ENCODE peak calls at places on chromosomes 6 and 20, in four cellular contexts. M is AG04450, K is Karpas-422, I is ovary. P is an unnamed sample.

GRCh38 chr20:58783515-58783914 is 67.2 kb downstream of the GNAS-AS1 start:
- DNase-seq in I (no peak), M (no peak), K (no peak), P (no peak)

GRCh38 chr6:132244744-132245143 is 156.5 kb downstream of the MOXD1 start:
- DNase-seq in M (no peak), K (no peak), I (no peak), P (no peak)

GRCh38 chr20:41149679-41150131 is 12.4 kb downstream of the PLCG1 start:
- DNase-seq in I (no peak), M (no peak), K (no peak), P (no peak)

GRCh38 chr6:166417285-166417691 is 34.5 kb upstream of the MPC1 start:
- DNase-seq in K (no peak), I (no peak), M (no peak), P (no peak)

GRCh38 chr6:130513770-130514169 is 148.0 kb downstream of the TMEM200A start:
- DNase-seq in K (no peak), M (no peak), I (no peak), P (peak)

GRCh38 chr6:41634657-41635056 is 3.6 kb upstream of the MDFI start:
- DNase-seq in I (no peak), M (no peak), K (no peak), P (peak)

GRCh38 chr20:54692168-54692887 is 216.9 kb downstream of the DOK5 start:
- DNase-seq in I (no peak), K (no peak), M (no peak), P (no peak)

GRCh38 chr6:112781236-112781635 is 434.1 kb downstream of the RFPL4B start:
- DNase-seq in M (no peak), I (no peak), K (no peak), P (no peak)

GRCh38 chr20:40728470-40728869 is 39.4 kb upstream of the MAFB start:
- DNase-seq in I (no peak), M (no peak), K (peak), P (no peak)

GRCh38 chr6:64224819-64225218 is 589.2 kb downstream of the PHF3 start:
- DNase-seq in K (no peak), M (no peak), I (no peak), P (no peak)

GRCh38 chr20:46312945-46313861 is 4.9 kb upstream of the CDH22 start:
- DNase-seq in K (no peak), I (no peak), M (no peak), P (no peak)

GRCh38 chr20:46311039-46311650 is 2.8 kb upstream of the CDH22 start:
- DNase-seq in K (no peak), I (no peak), M (no peak), P (no peak)

GRCh38 chr20:46311719-46312074 is 3.4 kb upstream of the CDH22 start:
- DNase-seq in I (no peak), M (no peak), K (no peak), P (no peak)

GRCh38 chr20:46309945-46310344 is 1.6 kb upstream of the CDH22 start:
- DNase-seq in K (no peak), I (no peak), M (no peak), P (no peak)

DNA sequence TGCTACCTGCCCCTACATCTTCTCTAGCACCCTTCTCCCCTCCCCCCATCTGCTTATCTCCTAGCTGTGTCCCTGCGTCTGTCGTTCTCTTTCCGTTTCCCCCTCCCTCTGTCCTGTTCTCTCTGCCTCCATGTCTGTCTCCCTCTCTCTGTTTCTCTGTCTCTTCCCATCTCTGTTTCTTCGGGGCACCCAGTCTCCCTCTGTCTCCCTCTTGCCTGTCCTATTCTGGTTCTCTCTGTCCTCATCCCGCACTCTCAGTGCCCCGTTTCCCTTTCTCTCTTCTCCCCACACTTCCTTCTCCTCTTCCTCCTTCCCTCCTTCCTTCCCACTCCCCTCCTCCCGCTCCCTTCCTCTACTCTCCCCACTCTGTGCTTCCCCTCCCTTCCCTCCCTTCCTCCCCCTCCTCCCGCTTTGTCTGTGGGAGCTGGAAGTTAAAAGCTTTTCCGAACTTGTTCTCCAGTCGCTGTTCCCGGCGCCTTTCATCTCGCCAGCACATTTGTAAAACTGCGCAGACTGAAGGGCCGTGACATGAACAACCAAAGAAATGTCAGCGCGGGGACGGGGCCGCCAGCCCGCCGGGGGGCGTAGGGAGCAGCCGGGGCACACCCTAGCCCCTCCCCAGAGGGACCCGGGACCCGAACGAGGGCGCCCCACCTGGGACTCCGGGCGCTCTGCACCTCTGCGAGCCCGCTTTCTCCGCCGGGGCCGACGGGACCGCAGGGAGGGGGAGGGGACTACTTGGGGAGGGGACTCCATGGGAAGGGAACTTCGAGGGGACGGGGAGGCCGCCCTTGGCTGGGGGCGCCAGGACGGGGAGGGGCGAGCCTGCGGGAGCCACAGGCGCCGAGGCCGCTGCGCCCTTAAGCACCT is 4.0 kb upstream of the CDH22 start:
- DNase-seq in I (no peak), M (no peak), K (no peak), P (no peak)
- H3K4me3 ChIP-seq in I (no peak), M (no peak), K (no peak), P (no peak)

GRCh38 chr6:76856065-76856464 is 607.2 kb downstream of the HTR1B start:
- DNase-seq in I (no peak), K (no peak), M (no peak), P (no peak)

GRCh38 chr6:76852776-76853175 is 610.5 kb downstream of the HTR1B start:
- DNase-seq in K (no peak), M (no peak), I (no peak), P (no peak)
- H3K4me3 ChIP-seq in K (no peak), M (no peak), I (no peak), P (no peak)

GRCh38 chr20:49165611-49166010 is 22.5 kb downstream of the STAU1 start:
- DNase-seq in M (no peak), K (no peak), I (no peak), P (no peak)
- H3K4me3 ChIP-seq in M (no peak), K (no peak), I (no peak), P (no peak)

GRCh38 chr20:8621021-8621420 is 447.9 kb upstream of the PLCB4 start:
- DNase-seq in M (no peak), K (no peak), I (no peak), P (no peak)
- H3K4me3 ChIP-seq in M (no peak), K (no peak), I (no peak), P (no peak)

GRCh38 chr20:60087563-60088105 is 129.4 kb downstream of the CDH26 start:
- DNase-seq in K (no peak), I (no peak), M (no peak), P (no peak)
- H3K4me3 ChIP-seq in K (no peak), I (no peak), M (no peak), P (no peak)

GRCh38 chr6:78623567-78623966 is 243.8 kb upstream of the IRAK1BP1 start:
- DNase-seq in M (no peak), K (no peak), I (no peak), P (no peak)
- H3K4me3 ChIP-seq in M (no peak), K (no peak), I (no peak), P (no peak)

P was measured in SJSA1.